ENCODE peak calls at places on chromosomes 7 and 10, in eight cellular contexts. P, D, H, E, S, I, Y and Q are unnamed samples.

GRCh38 chr7:101687791-101688182 is 58.7 kb upstream of the MYL10 start:
- DNase-seq in H (no peak), I (no peak), S (no peak), P (no peak), D (no peak), Y (no peak), E (no peak), Q (no peak)

GRCh38 chr10:51705774-51706173 is 6.4 kb upstream of the CSTF2T start:
- DNase-seq in I (no peak), S (no peak), D (no peak), P (no peak), E (no peak), H (no peak), Y (no peak), Q (no peak)

GRCh38 chr10:67853512-67853911 is 15.5 kb upstream of the DNAJC12 start:
- DNase-seq in S (no peak), D (no peak), P (no peak), H (no peak), E (no peak), Y (no peak), I (no peak), Q (no peak)

GRCh38 chr10:43395571-43396060 is 13.4 kb downstream of the HNRNPF start:
- DNase-seq in S (no peak), H (peak), Y (no peak), I (peak), E (no peak), P (no peak), D (no peak), Q (peak)

GRCh38 chr7:52017802-52018679 is 701.4 kb upstream of the COBL start:
- DNase-seq in D (no peak), Y (no peak), E (no peak), H (peak), I (no peak), P (no peak), S (no peak), Q (no peak)

GRCh38 chr10:3801558-3802192 is 16.7 kb upstream of the KLF6 start:
- DNase-seq in I (no peak), D (no peak), E (no peak), S (no peak), P (no peak), H (no peak), Y (no peak), Q (no peak)

GRCh38 chr7:105388373-105389089 is at the start of gene SRPK2:
- DNase-seq in I (peak), H (peak), P (peak), D (peak), S (peak), E (peak), Y (peak), Q (peak)

GRCh38 chr7:16347461-16348192 is 73.7 kb downstream of the CRPPA start:
- DNase-seq in D (no peak), E (no peak), P (no peak), H (peak), I (no peak), S (no peak), Y (peak), Q (no peak)

GRCh38 chr7:152521420-152522337 is 85.9 kb upstream of the KMT2C start:
- DNase-seq in Y (no peak), I (no peak), E (no peak), S (no peak), D (no peak), H (no peak), P (no peak), Q (no peak)

GRCh38 chr10:11875499-11876281 is 52.5 kb downstream of the PROSER2 start:
- DNase-seq in I (peak), P (peak), S (no peak), Y (peak), E (no peak), D (no peak), H (peak), Q (no peak)